ENCODE peak calls at places on chromosome 22, in ten cellular contexts. One of them, this sample, is unnamed.

GRCh38 chr22:41445171-41446056 is 1.2 kb downstream of the TOB2 start:
- DNase-seq in thyroid gland: peak; percentile 74
- DNase-seq in body of pancreas: peak; percentile 45
- DNase-seq in mucosa of descending colon: peak; percentile 51
- DNase-seq in uterus: peak; percentile 32
- DNase-seq in psoas muscle: no peak
- DNase-seq in transverse colon: peak; percentile 31
- DNase-seq in HepG2: no peak
- DNase-seq in fibroblast of lung: no peak
- DNase-seq in AG04450: no peak
- DNase-seq in this sample: peak; percentile 45

GRCh38 chr22:26711205-26711958 is 54.0 kb downstream of the MIAT start:
- DNase-seq in thyroid gland: no peak
- DNase-seq in psoas muscle: no peak
- DNase-seq in uterus: no peak
- DNase-seq in HepG2: no peak
- DNase-seq in mucosa of descending colon: no peak
- DNase-seq in body of pancreas: no peak
- DNase-seq in fibroblast of lung: peak; percentile 6
- DNase-seq in AG04450: peak; percentile 20
- DNase-seq in transverse colon: peak; percentile 35
- DNase-seq in this sample: no peak

GRCh38 chr22:46084943-46085830 is 65.1 kb upstream of the PPARA start:
- DNase-seq in uterus: peak; percentile 94
- DNase-seq in body of pancreas: peak; percentile 90
- DNase-seq in transverse colon: peak; percentile 69
- DNase-seq in fibroblast of lung: no peak
- DNase-seq in mucosa of descending colon: peak; percentile 77
- DNase-seq in AG04450: no peak
- DNase-seq in HepG2: no peak
- DNase-seq in psoas muscle: peak; percentile 92
- DNase-seq in thyroid gland: peak; percentile 44
- DNase-seq in this sample: peak; percentile 63

GRCh38 chr22:23874871-23875270 is 17.2 kb downstream of the SLC2A11 start:
- DNase-seq in body of pancreas: no peak
- DNase-seq in transverse colon: no peak
- DNase-seq in thyroid gland: no peak
- DNase-seq in uterus: no peak
- DNase-seq in fibroblast of lung: no peak
- DNase-seq in HepG2: no peak
- DNase-seq in mucosa of descending colon: no peak
- DNase-seq in AG04450: no peak
- DNase-seq in psoas muscle: no peak
- DNase-seq in this sample: no peak

GRCh38 chr22:27260087-27260730 is 541.3 kb downstream of the MN1 start:
- DNase-seq in fibroblast of lung: no peak
- DNase-seq in transverse colon: no peak
- DNase-seq in AG04450: no peak
- DNase-seq in HepG2: no peak
- DNase-seq in thyroid gland: no peak
- DNase-seq in body of pancreas: no peak
- DNase-seq in uterus: no peak
- DNase-seq in mucosa of descending colon: no peak
- DNase-seq in psoas muscle: no peak
- DNase-seq in this sample: no peak

GRCh38 chr22:38638734-38639133 is 17.5 kb downstream of the FAM227A start:
- DNase-seq in uterus: no peak
- DNase-seq in fibroblast of lung: no peak
- DNase-seq in mucosa of descending colon: no peak
- DNase-seq in thyroid gland: no peak
- DNase-seq in AG04450: no peak
- DNase-seq in HepG2: peak; percentile 32
- DNase-seq in transverse colon: no peak
- DNase-seq in psoas muscle: no peak
- DNase-seq in body of pancreas: no peak
- DNase-seq in this sample: no peak

GRCh38 chr22:28855355-28856094 is 27.8 kb upstream of the ZNRF3 start:
- DNase-seq in uterus: peak; percentile 64
- DNase-seq in fibroblast of lung: peak; percentile 82
- DNase-seq in psoas muscle: no peak
- DNase-seq in HepG2: peak; percentile 70
- DNase-seq in transverse colon: peak; percentile 43
- DNase-seq in mucosa of descending colon: no peak
- DNase-seq in thyroid gland: peak; percentile 41
- DNase-seq in body of pancreas: peak; percentile 59
- DNase-seq in AG04450: peak; percentile 58
- DNase-seq in this sample: peak; percentile 76

GRCh38 chr22:33971561-33971961 is 51.3 kb upstream of the LARGE1 start:
- DNase-seq in body of pancreas: no peak
- DNase-seq in fibroblast of lung: no peak
- DNase-seq in psoas muscle: no peak
- DNase-seq in thyroid gland: no peak
- DNase-seq in uterus: no peak
- DNase-seq in AG04450: no peak
- DNase-seq in HepG2: peak; percentile 22
- DNase-seq in transverse colon: no peak
- DNase-seq in mucosa of descending colon: no peak
- DNase-seq in this sample: no peak

GRCh38 chr22:50445071-50445879 is 29.6 kb downstream of the SBF1 start:
- DNase-seq in mucosa of descending colon: no peak
- DNase-seq in HepG2: no peak
- DNase-seq in psoas muscle: peak; percentile 23
- DNase-seq in AG04450: no peak
- DNase-seq in uterus: no peak
- DNase-seq in fibroblast of lung: no peak
- DNase-seq in thyroid gland: peak; percentile 79
- DNase-seq in body of pancreas: peak; percentile 17
- DNase-seq in transverse colon: no peak
- DNase-seq in this sample: no peak

GRCh38 chr22:41565403-41566054 is 4.7 kb downstream of the CSDC2 start:
- DNase-seq in mucosa of descending colon: no peak
- DNase-seq in psoas muscle: peak; percentile 34
- DNase-seq in fibroblast of lung: peak; percentile 88
- DNase-seq in AG04450: peak; percentile 56
- DNase-seq in HepG2: peak; percentile 55
- DNase-seq in body of pancreas: no peak
- DNase-seq in thyroid gland: no peak
- DNase-seq in transverse colon: peak; percentile 27
- DNase-seq in uterus: peak; percentile 83
- DNase-seq in this sample: no peak

GRCh38 chr22:44661659-44662569 is 40.1 kb upstream of the PRR5 start:
- DNase-seq in uterus: no peak
- DNase-seq in psoas muscle: no peak
- DNase-seq in AG04450: no peak
- DNase-seq in HepG2: no peak
- DNase-seq in mucosa of descending colon: peak; percentile 20
- DNase-seq in thyroid gland: no peak
- DNase-seq in body of pancreas: no peak
- DNase-seq in fibroblast of lung: no peak
- DNase-seq in transverse colon: no peak
- DNase-seq in this sample: no peak

GRCh38 chr22:41540365-41540764 is 3.9 kb downstream of the POLR3H start:
- DNase-seq in AG04450: no peak
- DNase-seq in thyroid gland: no peak
- DNase-seq in body of pancreas: no peak
- DNase-seq in HepG2: no peak
- DNase-seq in transverse colon: no peak
- DNase-seq in fibroblast of lung: no peak
- DNase-seq in uterus: no peak
- DNase-seq in psoas muscle: no peak
- DNase-seq in mucosa of descending colon: no peak
- DNase-seq in this sample: no peak

GRCh38 chr22:50641696-50642607 is 14.0 kb upstream of the ARSA start:
- DNase-seq in body of pancreas: no peak
- DNase-seq in fibroblast of lung: peak; percentile 86
- DNase-seq in transverse colon: no peak
- DNase-seq in psoas muscle: no peak
- DNase-seq in thyroid gland: no peak
- DNase-seq in AG04450: no peak
- DNase-seq in uterus: peak; percentile 32
- DNase-seq in HepG2: peak; percentile 95
- DNase-seq in mucosa of descending colon: no peak
- DNase-seq in this sample: no peak

GRCh38 chr22:45777046-45777851 is 105.6 kb downstream of the ATXN10 start:
- DNase-seq in psoas muscle: no peak
- DNase-seq in transverse colon: no peak
- DNase-seq in body of pancreas: no peak
- DNase-seq in uterus: no peak
- DNase-seq in HepG2: no peak
- DNase-seq in mucosa of descending colon: no peak
- DNase-seq in fibroblast of lung: no peak
- DNase-seq in AG04450: no peak
- DNase-seq in thyroid gland: no peak
- DNase-seq in this sample: no peak

GRCh38 chr22:20107951-20108756 is 7.8 kb upstream of the RANBP1 start:
- DNase-seq in uterus: no peak
- DNase-seq in HepG2: no peak
- DNase-seq in AG04450: no peak
- DNase-seq in mucosa of descending colon: peak; percentile 20
- DNase-seq in thyroid gland: no peak
- DNase-seq in body of pancreas: no peak
- DNase-seq in fibroblast of lung: no peak
- DNase-seq in psoas muscle: no peak
- DNase-seq in transverse colon: no peak
- DNase-seq in this sample: no peak

GRCh38 chr22:42418811-42419243 is 13.4 kb downstream of the NFAM1 start:
- DNase-seq in body of pancreas: no peak
- DNase-seq in transverse colon: no peak
- DNase-seq in uterus: no peak
- DNase-seq in AG04450: no peak
- DNase-seq in HepG2: no peak
- DNase-seq in mucosa of descending colon: no peak
- DNase-seq in fibroblast of lung: no peak
- DNase-seq in psoas muscle: no peak
- DNase-seq in thyroid gland: no peak
- DNase-seq in this sample: no peak

GRCh38 chr22:36294293-36294620 is 41.3 kb downstream of the APOL1 start:
- DNase-seq in HepG2: no peak
- DNase-seq in psoas muscle: no peak
- DNase-seq in thyroid gland: no peak
- DNase-seq in uterus: no peak
- DNase-seq in AG04450: no peak
- DNase-seq in body of pancreas: no peak
- DNase-seq in fibroblast of lung: no peak
- DNase-seq in mucosa of descending colon: no peak
- DNase-seq in transverse colon: no peak
- DNase-seq in this sample: no peak
- H3K9me3 ChIP-seq in HepG2: no peaks in the 10 kb centered on the region
- H3K9me3 ChIP-seq in psoas muscle: no peaks in the 10 kb centered on the region
- H3K9me3 ChIP-seq in thyroid gland: no peaks in the 10 kb centered on the region
- H3K9me3 ChIP-seq in uterus: no peaks in the 10 kb centered on the region
- H3K9me3 ChIP-seq in AG04450: no peaks in the 10 kb centered on the region
- H3K9me3 ChIP-seq in body of pancreas: no peaks in the 10 kb centered on the region
- H3K9me3 ChIP-seq in fibroblast of lung: no peaks in the 10 kb centered on the region
- H3K9me3 ChIP-seq in mucosa of descending colon: no peaks in the 10 kb centered on the region
- H3K9me3 ChIP-seq in transverse colon: no peaks in the 10 kb centered on the region
- H3K9me3 ChIP-seq in this sample: no peaks in the 10 kb centered on the region

GRCh38 chr22:22558972-22559603 is at the start of gene PRAME:
- DNase-seq in HepG2: peak; percentile 79
- DNase-seq in body of pancreas: peak; percentile 54
- DNase-seq in uterus: no peak
- DNase-seq in transverse colon: peak; percentile 72
- DNase-seq in psoas muscle: peak; percentile 26
- DNase-seq in mucosa of descending colon: peak; percentile 74
- DNase-seq in AG04450: no peak
- DNase-seq in thyroid gland: peak; percentile 11
- DNase-seq in fibroblast of lung: peak; percentile 22
- DNase-seq in this sample: peak; percentile 72
- TF ChIP-seq CTCF in HepG2: peak; percentile 82
- TF ChIP-seq CTCF in body of pancreas: peak; percentile 41
- TF ChIP-seq CTCF in uterus: no peak
- TF ChIP-seq CTCF in transverse colon: peak; percentile 61
- TF ChIP-seq CTCF in psoas muscle: no peak
- TF ChIP-seq CTCF in mucosa of descending colon: peak; percentile 63
- TF ChIP-seq CTCF in AG04450: peak; percentile 35
- TF ChIP-seq CTCF in thyroid gland: peak; percentile 44
- TF ChIP-seq CTCF in fibroblast of lung: peak; percentile 13
- TF ChIP-seq CTCF in this sample: peak; percentile 54

DNA sequence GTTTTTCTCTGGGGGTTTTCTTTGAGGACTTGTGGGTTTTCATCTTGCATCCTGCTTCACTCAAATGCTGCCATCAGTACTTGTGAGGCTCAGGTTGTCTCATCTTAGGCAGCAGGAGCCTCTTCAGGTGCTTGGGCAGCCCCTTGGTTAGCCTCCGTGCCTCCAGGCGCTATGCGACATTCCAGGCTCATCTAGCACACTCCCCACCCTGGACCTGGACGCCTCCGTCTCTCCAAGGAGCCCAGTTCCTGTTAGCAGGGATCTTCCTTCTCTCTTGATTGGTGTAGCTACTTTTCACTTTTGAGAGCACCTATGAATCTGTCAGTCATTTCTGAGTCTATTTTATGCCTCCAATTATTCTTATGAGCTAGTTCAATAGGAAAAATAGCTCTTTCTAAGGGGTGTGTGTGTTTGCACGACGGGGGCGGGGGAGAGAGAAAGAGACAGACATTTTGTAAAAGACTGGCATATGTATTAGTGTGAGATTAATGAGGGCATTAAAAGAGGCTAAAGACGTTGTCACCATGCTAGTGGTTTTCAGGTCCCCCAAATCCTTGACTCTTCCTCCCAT is 7.8 kb downstream of the TUBA8 start:
- DNase-seq in thyroid gland: no peak
- DNase-seq in body of pancreas: no peak
- DNase-seq in mucosa of descending colon: no peak
- DNase-seq in psoas muscle: no peak
- DNase-seq in uterus: no peak
- DNase-seq in AG04450: no peak
- DNase-seq in transverse colon: no peak
- DNase-seq in HepG2: no peak
- DNase-seq in fibroblast of lung: no peak
- DNase-seq in this sample: no peak
- H3K9me3 ChIP-seq in thyroid gland: no peaks in the 10 kb centered on the region
- H3K9me3 ChIP-seq in body of pancreas: no peaks in the 10 kb centered on the region
- H3K9me3 ChIP-seq in mucosa of descending colon: no peaks in the 10 kb centered on the region
- H3K9me3 ChIP-seq in psoas muscle: no peaks in the 10 kb centered on the region
- H3K9me3 ChIP-seq in uterus: no peaks in the 10 kb centered on the region
- H3K9me3 ChIP-seq in AG04450: no peaks in the 10 kb centered on the region
- H3K9me3 ChIP-seq in transverse colon: no peaks in the 10 kb centered on the region
- H3K9me3 ChIP-seq in HepG2: no peaks in the 10 kb centered on the region
- H3K9me3 ChIP-seq in fibroblast of lung: no peaks in the 10 kb centered on the region
- H3K9me3 ChIP-seq in this sample: no peaks in the 10 kb centered on the region

GRCh38 chr22:30821381-30821780 is 126.7 kb downstream of the OSBP2 start:
- DNase-seq in uterus: no peak
- DNase-seq in psoas muscle: no peak
- DNase-seq in HepG2: no peak
- DNase-seq in AG04450: no peak
- DNase-seq in thyroid gland: no peak
- DNase-seq in mucosa of descending colon: no peak
- DNase-seq in transverse colon: no peak
- DNase-seq in body of pancreas: no peak
- DNase-seq in fibroblast of lung: no peak
- DNase-seq in this sample: no peak

GRCh38 chr22:30813936-30814335 is 119.3 kb downstream of the OSBP2 start:
- DNase-seq in transverse colon: no peak
- DNase-seq in fibroblast of lung: no peak
- DNase-seq in HepG2: no peak
- DNase-seq in thyroid gland: no peak
- DNase-seq in mucosa of descending colon: no peak
- DNase-seq in psoas muscle: no peak
- DNase-seq in body of pancreas: no peak
- DNase-seq in uterus: no peak
- DNase-seq in AG04450: no peak
- DNase-seq in this sample: no peak

GRCh38 chr22:30821863-30822215 is 127.2 kb downstream of the OSBP2 start:
- DNase-seq in psoas muscle: no peak
- DNase-seq in AG04450: no peak
- DNase-seq in transverse colon: no peak
- DNase-seq in body of pancreas: no peak
- DNase-seq in fibroblast of lung: no peak
- DNase-seq in mucosa of descending colon: no peak
- DNase-seq in thyroid gland: no peak
- DNase-seq in uterus: no peak
- DNase-seq in HepG2: no peak
- DNase-seq in this sample: no peak

GRCh38 chr22:30816413-30816812 is 121.7 kb downstream of the OSBP2 start:
- DNase-seq in mucosa of descending colon: no peak
- DNase-seq in psoas muscle: no peak
- DNase-seq in transverse colon: no peak
- DNase-seq in HepG2: no peak
- DNase-seq in fibroblast of lung: no peak
- DNase-seq in body of pancreas: no peak
- DNase-seq in thyroid gland: no peak
- DNase-seq in AG04450: no peak
- DNase-seq in uterus: no peak
- DNase-seq in this sample: no peak
- TF ChIP-seq CTCF in mucosa of descending colon: no peak
- TF ChIP-seq CTCF in psoas muscle: peak; percentile 33
- TF ChIP-seq CTCF in transverse colon: no peak
- TF ChIP-seq CTCF in HepG2: peak; percentile 44
- TF ChIP-seq CTCF in fibroblast of lung: no peak
- TF ChIP-seq CTCF in body of pancreas: no peak
- TF ChIP-seq CTCF in thyroid gland: no peak
- TF ChIP-seq CTCF in AG04450: no peak
- TF ChIP-seq CTCF in uterus: no peak
- TF ChIP-seq CTCF in this sample: no peak